ENCODE peak calls at places on chromosomes 1 and 21, in four cellular contexts. One of them, this sample, is unnamed.

GRCh38 chr1:150256193-150256548 is 1.4 kb upstream of the CA14 start:
- DNase-seq in K562: no peak
- DNase-seq in HepG2: no peak
- DNase-seq in GM12878: no peak
- DNase-seq in this sample: no peak

GRCh38 chr1:62144238-62144831 is 50.3 kb upstream of the L1TD1 start:
- DNase-seq in GM12878: no peak
- DNase-seq in HepG2: peak
- DNase-seq in K562: peak
- DNase-seq in this sample: peak

GRCh38 chr1:58430355-58431335 is 115.9 kb downstream of the OMA1 start:
- DNase-seq in GM12878: no peak
- DNase-seq in K562: no peak
- DNase-seq in HepG2: no peak
- DNase-seq in this sample: no peak

GRCh38 chr1:152252157-152252556 is 28.2 kb upstream of the HRNR start:
- DNase-seq in K562: no peak
- DNase-seq in HepG2: no peak
- DNase-seq in GM12878: no peak
- DNase-seq in this sample: no peak

GRCh38 chr21:15324542-15324941 is 259.7 kb upstream of the NRIP1 start:
- DNase-seq in K562: no peak
- DNase-seq in GM12878: no peak
- DNase-seq in HepG2: peak
- DNase-seq in this sample: no peak

GRCh38 chr1:215600258-215600792 is 33.2 kb downstream of the KCTD3 start:
- DNase-seq in HepG2: no peak
- DNase-seq in K562: no peak
- DNase-seq in GM12878: no peak
- DNase-seq in this sample: no peak

GRCh38 chr1:38781872-38782617 is 77.5 kb downstream of the RRAGC start:
- DNase-seq in GM12878: no peak
- DNase-seq in K562: no peak
- DNase-seq in HepG2: no peak
- DNase-seq in this sample: no peak

GRCh38 chr1:205777994-205778393 is 2.7 kb upstream of the RAB29 start:
- DNase-seq in K562: no peak
- DNase-seq in HepG2: no peak
- DNase-seq in GM12878: no peak
- DNase-seq in this sample: no peak

GRCh38 chr21:45255381-45256020 is 32.2 kb downstream of the POFUT2 start:
- DNase-seq in GM12878: no peak
- DNase-seq in K562: peak
- DNase-seq in HepG2: peak
- DNase-seq in this sample: no peak

GRCh38 chr1:234331511-234331910 is 41.7 kb upstream of the COA6 start:
- DNase-seq in K562: no peak
- DNase-seq in HepG2: no peak
- DNase-seq in GM12878: no peak
- DNase-seq in this sample: no peak

GRCh38 chr21:44911384-44912157 is 9.1 kb downstream of the ITGB2 start:
- DNase-seq in GM12878: no peak
- DNase-seq in HepG2: peak
- DNase-seq in K562: peak
- DNase-seq in this sample: no peak

DNA sequence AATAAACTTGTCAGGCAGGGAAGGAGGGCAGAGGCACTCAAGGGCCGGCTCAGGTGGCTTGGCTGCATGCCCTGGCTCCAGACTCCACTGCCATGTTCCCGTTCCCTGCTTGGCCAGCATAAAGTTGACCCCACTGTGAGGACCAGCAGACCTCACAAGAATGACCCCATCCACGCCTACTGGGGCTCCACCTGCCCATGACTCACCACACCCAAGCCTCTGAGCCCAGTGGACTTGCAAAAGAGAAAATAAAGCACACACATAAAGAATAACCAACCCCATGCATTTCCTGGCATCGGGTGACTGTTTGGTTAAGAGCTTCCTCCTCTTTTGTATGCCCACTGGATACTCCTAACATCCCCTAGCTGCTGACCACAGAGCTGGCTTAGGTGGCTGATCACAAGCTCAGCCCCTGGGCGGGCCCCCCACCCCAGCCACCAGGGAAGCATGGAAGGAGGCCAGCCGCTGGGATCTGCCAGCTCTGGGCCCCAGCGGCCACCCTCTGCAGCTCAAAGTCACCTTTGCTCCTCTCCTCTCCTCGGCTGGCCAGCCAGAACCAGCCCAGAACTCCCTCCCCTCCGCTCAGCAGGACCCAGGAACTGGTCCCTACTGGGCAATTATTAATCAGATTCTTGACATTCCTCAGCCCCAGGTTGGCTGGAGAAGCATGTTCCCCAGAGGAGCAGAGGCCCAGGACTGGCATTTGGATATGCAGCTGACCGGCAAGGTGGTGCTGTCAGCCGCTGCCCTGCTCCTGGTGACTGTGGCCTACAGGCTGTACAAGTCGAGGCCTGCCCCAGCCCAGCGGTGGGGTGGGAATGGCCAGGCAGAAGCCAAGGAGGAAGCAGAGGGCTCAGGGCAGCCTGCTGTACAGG is at the start of gene KLHDC7A:
- DNase-seq in K562: no peak
- DNase-seq in HepG2: peak
- DNase-seq in GM12878: no peak
- DNase-seq in this sample: peak
- TF ChIP-seq TCF7 in K562: no peak
- TF ChIP-seq TCF7 in HepG2: no peak
- TF ChIP-seq TCF7 in GM12878: no peak
- TF ChIP-seq TCF7 in this sample: no peak

GRCh38 chr1:115655307-115655664 is 13.5 kb downstream of the VANGL1 start:
- DNase-seq in HepG2: no peak
- DNase-seq in GM12878: no peak
- DNase-seq in K562: no peak
- DNase-seq in this sample: no peak

GRCh38 chr1:115656461-115657077 is 14.8 kb downstream of the VANGL1 start:
- DNase-seq in HepG2: no peak
- DNase-seq in GM12878: no peak
- DNase-seq in K562: no peak
- DNase-seq in this sample: no peak

GRCh38 chr1:115654125-115654524 is 12.4 kb downstream of the VANGL1 start:
- DNase-seq in GM12878: no peak
- DNase-seq in K562: peak
- DNase-seq in HepG2: no peak
- DNase-seq in this sample: no peak

GRCh38 chr1:115655916-115656315 is 14.1 kb downstream of the VANGL1 start:
- DNase-seq in GM12878: no peak
- DNase-seq in HepG2: no peak
- DNase-seq in K562: no peak
- DNase-seq in this sample: no peak

GRCh38 chr1:115654663-115655306 is 13.0 kb downstream of the VANGL1 start:
- DNase-seq in GM12878: no peak
- DNase-seq in HepG2: no peak
- DNase-seq in K562: no peak
- DNase-seq in this sample: no peak
- TF ChIP-seq TCF7 in GM12878: no peak
- TF ChIP-seq TCF7 in HepG2: no peak
- TF ChIP-seq TCF7 in K562: no peak
- TF ChIP-seq TCF7 in this sample: no peak

GRCh38 chr1:244297616-244298015 is 154.1 kb downstream of the ADSS2 start:
- DNase-seq in HepG2: no peak
- DNase-seq in K562: no peak
- DNase-seq in GM12878: no peak
- DNase-seq in this sample: no peak
- TF ChIP-seq TCF7 in HepG2: no peak
- TF ChIP-seq TCF7 in K562: no peak
- TF ChIP-seq TCF7 in GM12878: no peak
- TF ChIP-seq TCF7 in this sample: no peak

GRCh38 chr1:147509786-147510360 is 31.4 kb upstream of the BCL9 start:
- DNase-seq in GM12878: no peak
- DNase-seq in K562: no peak
- DNase-seq in HepG2: no peak
- DNase-seq in this sample: no peak

GRCh38 chr1:147502760-147503159 is 38.5 kb upstream of the BCL9 start:
- DNase-seq in GM12878: no peak
- DNase-seq in K562: no peak
- DNase-seq in HepG2: no peak
- DNase-seq in this sample: no peak

GRCh38 chr1:147500309-147500839 is 40.9 kb upstream of the BCL9 start:
- DNase-seq in HepG2: no peak
- DNase-seq in GM12878: no peak
- DNase-seq in K562: no peak
- DNase-seq in this sample: no peak

GRCh38 chr1:147504801-147505303 is 36.4 kb upstream of the BCL9 start:
- DNase-seq in GM12878: no peak
- DNase-seq in K562: no peak
- DNase-seq in HepG2: no peak
- DNase-seq in this sample: peak
- TF ChIP-seq TCF7 in GM12878: no peak
- TF ChIP-seq TCF7 in K562: no peak
- TF ChIP-seq TCF7 in HepG2: no peak
- TF ChIP-seq TCF7 in this sample: no peak